ENCODE peak calls at places on chromosomes 1 and 21, in five cellular contexts. W, M, N, L and U are unnamed samples.
A peak's percentile ranks its signal among the peaks of the same experiment; 100 is the strongest.

GRCh38 chr1:11307837-11308236 is 34.8 kb downstream of the UBIAD1 start:
- DNase-seq in W (no peak), M (no peak), N (no peak), L (no peak), U (no peak)

GRCh38 chr1:88462481-88463261 is 221.4 kb upstream of the PKN2 start:
- DNase-seq in W (no peak), M (peak; percentile 47), N (no peak), L (peak; percentile 77), U (no peak)

GRCh38 chr1:24351247-24351646 is 32.1 kb downstream of the GRHL3 start:
- DNase-seq in W (no peak), M (no peak), N (no peak), L (no peak), U (no peak)

GRCh38 chr1:184329255-184329953 is 57.4 kb upstream of the C1orf21 start:
- DNase-seq in W (no peak), M (no peak), N (no peak), L (no peak), U (no peak)

GRCh38 chr1:164310166-164310565 is 248.8 kb upstream of the PBX1 start:
- DNase-seq in W (no peak), M (no peak), N (no peak), L (no peak), U (no peak)

GRCh38 chr1:41108696-41109284 is 87.3 kb upstream of the SLFNL1 start:
- DNase-seq in W (no peak), M (no peak), N (no peak), L (no peak), U (no peak)

GRCh38 chr1:231629132-231629531 is 2.5 kb downstream of the DISC1 start:
- DNase-seq in W (no peak), M (no peak), N (no peak), L (no peak), U (no peak)

GRCh38 chr1:34618381-34618780 is 136.5 kb upstream of the GJB5 start:
- DNase-seq in W (no peak), M (no peak), N (no peak), L (no peak), U (no peak)

GRCh38 chr1:110634455-110635281 is 28.5 kb upstream of the KCNA2 start:
- DNase-seq in W (peak; percentile 43), M (no peak), N (peak; percentile 81), L (no peak), U (no peak)

GRCh38 chr1:211532086-211532439 is 40.1 kb upstream of the RD3 start:
- DNase-seq in W (no peak), M (no peak), N (no peak), L (no peak), U (no peak)

GRCh38 chr1:24108334-24109165 is 3.4 kb downstream of the MYOM3 start:
- DNase-seq in W (no peak), M (no peak), N (no peak), L (no peak), U (peak; percentile 37)

GRCh38 chr1:111803951-111804350 is 48.2 kb downstream of the DDX20 start:
- DNase-seq in W (no peak), M (no peak), N (no peak), L (no peak), U (no peak)

GRCh38 chr21:15659768-15660423 is 69.9 kb upstream of the USP25 start:
- DNase-seq in W (no peak), M (no peak), N (no peak), L (no peak), U (no peak)

GRCh38 chr1:55311057-55311631 is 96.0 kb upstream of the USP24 start:
- DNase-seq in W (no peak), M (no peak), N (no peak), L (no peak), U (peak; percentile 3)

GRCh38 chr1:6165027-6165426 is 15.1 kb downstream of the CHD5 start:
- DNase-seq in W (no peak), M (no peak), N (no peak), L (no peak), U (no peak)

GRCh38 chr1:16440150-16440479 is 409 bp upstream of the NECAP2 start:
- DNase-seq in W (no peak), M (no peak), N (no peak), L (no peak), U (no peak)

GRCh38 chr1:154546264-154547043 is 12.0 kb downstream of the UBE2Q1 start:
- DNase-seq in W (peak; percentile 38), M (peak; percentile 82), N (peak; percentile 43), L (peak; percentile 89), U (no peak)